ENCODE peak calls at places on chromosomes 16 and 17, in eight cellular contexts. V is uterus, N is HFF-Myc, J is pancreas, Y is body of pancreas, P is SK-N-SH, R is keratinocyte, I is AG04450. S is an unnamed sample.

GRCh38 chr16:1972490-1972877 is 631 bp downstream of the TBL3 start:
- DNase-seq in J (peak; percentile 80), I (no peak), P (peak; percentile 58), V (no peak), N (no peak), R (no peak), Y (no peak), S (no peak)

GRCh38 chr17:62625184-62625869 is 2.1 kb upstream of the MRC2 start:
- DNase-seq in Y (no peak), V (no peak), I (no peak), R (no peak), P (peak; percentile 9), J (no peak), N (no peak), S (no peak)

GRCh38 chr17:82242977-82243647 is 14.3 kb downstream of the SLC16A3 start:
- DNase-seq in V (peak; percentile 91), P (peak; percentile 53), I (peak; percentile 67), R (no peak), J (peak; percentile 95), N (no peak), Y (peak; percentile 93), S (no peak)

GRCh38 chr17:72954595-72954994 is 137.9 kb downstream of the SLC39A11 start:
- DNase-seq in V (no peak), Y (no peak), R (no peak), N (no peak), I (no peak), J (no peak), P (no peak), S (no peak)

GRCh38 chr17:13544292-13544691 is 57.4 kb downstream of the HS3ST3A1 start:
- DNase-seq in J (no peak), V (peak; percentile 62), Y (no peak), R (peak; percentile 5), N (peak; percentile 85), P (no peak), I (peak; percentile 93), S (peak; percentile 94)

GRCh38 chr17:69607162-69607834 is 192.8 kb downstream of the MAP2K6 start:
- DNase-seq in J (peak; percentile 87), Y (peak; percentile 83), R (peak; percentile 17), V (peak; percentile 29), I (peak; percentile 71), P (peak; percentile 62), N (peak; percentile 79), S (peak; percentile 47)

GRCh38 chr16:30439720-30440348 is 5.8 kb downstream of the SEPHS2 start:
- DNase-seq in J (peak; percentile 1), I (no peak), P (no peak), R (no peak), Y (no peak), V (no peak), N (no peak), S (no peak)

GRCh38 chr17:65449495-65449894 is 112.0 kb downstream of the AXIN2 start:
- DNase-seq in P (no peak), I (no peak), N (no peak), J (no peak), V (no peak), Y (no peak), R (no peak), S (no peak)

GRCh38 chr17:79788989-79789942 is 7.6 kb downstream of the CBX8 start:
- DNase-seq in J (peak; percentile 82), N (no peak), I (no peak), R (no peak), P (no peak), Y (no peak), V (no peak), S (no peak)

GRCh38 chr16:29011112-29011511 is 26.3 kb downstream of the LAT start:
- DNase-seq in R (no peak), J (no peak), I (no peak), N (no peak), Y (no peak), P (peak; percentile 42), V (no peak), S (no peak)

GRCh38 chr16:27703545-27703944 is 153.6 kb downstream of the KATNIP start:
- DNase-seq in I (no peak), J (no peak), V (no peak), P (no peak), Y (no peak), N (no peak), R (no peak), S (no peak)

GRCh38 chr17:60671482-60671881 is 6.2 kb upstream of the BCAS3 start:
- DNase-seq in Y (no peak), R (no peak), J (no peak), P (no peak), N (no peak), I (no peak), V (no peak), S (no peak)

GRCh38 chr17:28623696-28624095 is 9.7 kb upstream of the RSKR start:
- DNase-seq in V (no peak), I (no peak), N (no peak), Y (no peak), P (no peak), R (no peak), J (no peak), S (no peak)

GRCh38 chr17:81167638-81168037 is 1.6 kb upstream of the AATK start:
- DNase-seq in V (no peak), P (no peak), R (no peak), N (no peak), J (peak; percentile 64), Y (no peak), I (no peak), S (no peak)

GRCh38 chr16:50121721-50122445 is 31.2 kb upstream of the TENT4B start:
- DNase-seq in V (no peak), J (no peak), N (no peak), R (no peak), I (no peak), P (no peak), Y (no peak), S (no peak)

GRCh38 chr17:59424331-59424730 is 92.9 kb downstream of the YPEL2 start:
- DNase-seq in V (no peak), R (no peak), I (no peak), P (no peak), N (no peak), J (no peak), Y (no peak), S (no peak)

GRCh38 chr17:78019976-78020716 is 61.6 kb downstream of the TNRC6C start:
- DNase-seq in R (no peak), I (no peak), P (no peak), J (no peak), Y (no peak), N (no peak), V (no peak), S (no peak)

GRCh38 chr16:73047536-73048291 is at the start of gene ZFHX3:
- DNase-seq in I (no peak), J (peak; percentile 92), P (peak; percentile 82), N (no peak), V (peak; percentile 69), Y (peak; percentile 87), R (no peak), S (no peak)

GRCh38 chr16:7449808-7450207 is 117.2 kb downstream of the RBFOX1 start:
- DNase-seq in Y (no peak), N (no peak), V (no peak), P (no peak), I (no peak), R (no peak), J (no peak), S (no peak)

GRCh38 chr16:11411059-11411550 is 65.8 kb downstream of the RMI2 start:
- DNase-seq in V (no peak), P (peak; percentile 93), I (no peak), N (no peak), R (no peak), Y (no peak), J (peak; percentile 69), S (no peak)

GRCh38 chr16:67649494-67649931 is 4.6 kb downstream of the CARMIL2 start:
- DNase-seq in J (peak; percentile 72), V (no peak), R (no peak), N (no peak), Y (no peak), P (peak; percentile 60), I (no peak), S (no peak)

GRCh38 chr17:41730479-41730878 is 4.0 kb downstream of the HAP1 start:
- DNase-seq in I (no peak), P (no peak), V (no peak), R (no peak), N (no peak), J (no peak), Y (no peak), S (no peak)

GRCh38 chr17:16939606-16940115 is 32.3 kb downstream of the TNFRSF13B start:
- DNase-seq in V (no peak), R (no peak), P (no peak), N (no peak), J (peak; percentile 55), Y (no peak), I (no peak), S (no peak)

GRCh38 chr17:177155-177554 is 4.3 kb downstream of the DOC2B start:
- DNase-seq in N (no peak), P (no peak), I (no peak), J (no peak), V (no peak), R (no peak), Y (no peak), S (no peak)

GRCh38 chr17:43722921-43723665 is 35.5 kb downstream of the SOST start:
- DNase-seq in V (no peak), J (peak; percentile 75), R (no peak), I (no peak), Y (peak; percentile 62), P (no peak), N (no peak), S (no peak)

GRCh38 chr17:333626-334396 is 18.8 kb downstream of the RPH3AL start:
- DNase-seq in J (peak; percentile 91), P (peak; percentile 87), I (peak; percentile 7), V (peak; percentile 74), R (no peak), N (no peak), Y (peak; percentile 92), S (no peak)

GRCh38 chr17:6843241-6843890 is 11.8 kb upstream of the TEKT1 start:
- DNase-seq in I (no peak), N (peak; percentile 16), R (no peak), Y (no peak), V (no peak), P (peak; percentile 26), J (no peak), S (peak; percentile 2)

GRCh38 chr16:87441886-87442580 is 49.9 kb downstream of the MAP1LC3B start:
- DNase-seq in P (no peak), J (no peak), R (no peak), N (no peak), Y (no peak), V (no peak), I (no peak), S (peak; percentile 70)
- H3K4me3 ChIP-seq in P (no peak overlapping the region), J (no peak overlapping the region), R (no peak overlapping the region), N (no peak overlapping the region), Y (no peak overlapping the region), V (no peak overlapping the region), I (no peak overlapping the region), S (no peak overlapping the region)

GRCh38 chr17:46002311-46002972 is 3.4 kb downstream of the STH start:
- DNase-seq in R (no peak), Y (peak; percentile 82), J (peak; percentile 81), I (peak; percentile 16), N (peak; percentile 17), V (peak; percentile 68), P (peak; percentile 89), S (no peak)
- TF ChIP-seq CTCF in R (peak; percentile 80), Y (peak; percentile 93), J (peak; percentile 93), I (peak; percentile 88), N (peak; percentile 81), V (peak; percentile 97), P (peak; percentile 98), S (peak; percentile 87)

GRCh38 chr17:2755941-2756724 is 6.7 kb upstream of the CCDC92B start:
- DNase-seq in Y (peak; percentile 21), N (no peak), R (no peak), P (no peak), I (no peak), J (peak; percentile 70), V (no peak), S (no peak)
- H3K4me3 ChIP-seq in Y (peak overlapping the region; percentile 22), N (no peak overlapping the region), R (peak overlapping the region; percentile 13), P (no peak overlapping the region), I (no peak overlapping the region), J (peak overlapping the region; percentile 14), V (no peak overlapping the region), S (peak overlapping the region; percentile 20)

GRCh38 chr17:75105269-75106080 is 4.3 kb upstream of the ARMC7 start:
- DNase-seq in J (no peak), P (peak; percentile 91), V (no peak), Y (peak; percentile 76), I (no peak), N (no peak), R (no peak), S (no peak)
- TF ChIP-seq CTCF in J (peak; percentile 81), P (peak; percentile 79), V (peak; percentile 60), Y (peak; percentile 79), I (peak; percentile 82), N (peak; percentile 79), R (peak; percentile 80), S (peak; percentile 79)